ENCODE peak calls at places on chromosomes 6 and 20, in ten cellular contexts. R is AG04449, P is fibroblast of villous mesenchyme, C is heart right ventricle, S is tibial artery, M is adrenal gland, G is fibroblast of mammary gland, O is gastrocnemius medialis, F is activated B cell treated with CpG ODN at 0.5 μM for 24 hours, K is keratinocyte. N is an unnamed sample.

GRCh38 chr6:62516287-62517152 is 230.5 kb upstream of the KHDRBS2 start:
- DNase-seq in R (no peak), P (no peak), C (no peak), S (no peak), M (no peak), G (no peak), O (no peak), F (no peak), K (no peak), N (no peak)

GRCh38 chr6:68958327-68958726 is 323.2 kb downstream of the ADGRB3 start:
- DNase-seq in R (no peak), P (peak; percentile 2), C (no peak), S (no peak), M (no peak), G (peak; percentile 1), O (no peak), F (no peak), K (no peak), N (peak; percentile 7)

GRCh38 chr6:135647521-135647920 is 150.0 kb upstream of the AHI1 start:
- DNase-seq in R (no peak), P (no peak), C (no peak), S (no peak), M (no peak), G (no peak), O (no peak), F (no peak), K (no peak), N (no peak)

GRCh38 chr20:60007452-60007851 is 49.2 kb downstream of the CDH26 start:
- DNase-seq in R (no peak), P (no peak), C (no peak), S (no peak), M (peak; percentile 13), G (peak; percentile 6), O (no peak), F (no peak), K (no peak), N (no peak)

GRCh38 chr6:71043902-71044301 is 87.0 kb upstream of the B3GAT2 start:
- DNase-seq in R (no peak), P (no peak), C (no peak), S (no peak), M (peak; percentile 8), G (peak; percentile 17), O (no peak), F (no peak), K (no peak), N (no peak)

GRCh38 chr20:50292324-50293243 is 102.0 kb downstream of the CEBPB start:
- DNase-seq in R (no peak), P (peak; percentile 99), C (peak; percentile 90), S (peak; percentile 96), M (peak; percentile 99), G (peak; percentile 99), O (peak; percentile 92), F (no peak), K (no peak), N (peak; percentile 94)

GRCh38 chr6:5672581-5673011 is 334.1 kb downstream of the NRN1 start:
- DNase-seq in R (peak; percentile 62), P (peak; percentile 81), C (no peak), S (peak; percentile 50), M (peak; percentile 76), G (peak; percentile 93), O (peak; percentile 65), F (no peak), K (no peak), N (peak; percentile 74)

GRCh38 chr20:39214778-39215177 is 252.6 kb downstream of the DHX35 start:
- DNase-seq in R (no peak), P (no peak), C (no peak), S (no peak), M (no peak), G (no peak), O (no peak), F (no peak), K (no peak), N (no peak)

GRCh38 chr6:45663181-45664180 is 285.7 kb upstream of the SUPT3H start:
- DNase-seq in R (no peak), P (peak; percentile 51), C (peak; percentile 29), S (peak; percentile 47), M (peak; percentile 16), G (no peak), O (no peak), F (peak; percentile 45), K (no peak), N (no peak)

GRCh38 chr6:44247338-44248302 is 719 bp downstream of the HSP90AB1 start:
- DNase-seq in R (no peak), P (peak; percentile 68), C (peak; percentile 70), S (peak; percentile 80), M (peak; percentile 90), G (peak; percentile 49), O (peak; percentile 77), F (peak; percentile 75), K (no peak), N (peak; percentile 55)

GRCh38 chr20:24871429-24872213 is 77.4 kb upstream of the CST7 start:
- DNase-seq in R (no peak), P (no peak), C (no peak), S (no peak), M (no peak), G (no peak), O (no peak), F (no peak), K (no peak), N (no peak)

GRCh38 chr6:71496018-71496800 is 207.6 kb downstream of the OGFRL1 start:
- DNase-seq in R (no peak), P (peak; percentile 66), C (no peak), S (no peak), M (no peak), G (no peak), O (peak; percentile 17), F (no peak), K (no peak), N (no peak)

GRCh38 chr6:165770430-165771082 is 107.5 kb upstream of the PDE10A start:
- DNase-seq in R (no peak), P (no peak), C (no peak), S (no peak), M (no peak), G (no peak), O (no peak), F (no peak), K (no peak), N (no peak)
- TF ChIP-seq CTCF in R (no peak), P (no peak), C (no peak), S (no peak), M (no peak), G (no peak), O (no peak), F (no peak), K (no peak), N (no peak)

GRCh38 chr20:22684763-22685443 is 100.5 kb upstream of the FOXA2 start:
- DNase-seq in R (no peak), P (no peak), C (no peak), S (no peak), M (no peak), G (peak; percentile 6), O (no peak), F (no peak), K (no peak), N (peak; percentile 40)
- TF ChIP-seq CTCF in R (no peak), P (no peak), C (no peak), S (no peak), M (no peak), G (no peak), O (no peak), F (no peak), K (peak; percentile 37), N (peak; percentile 28)

DNA sequence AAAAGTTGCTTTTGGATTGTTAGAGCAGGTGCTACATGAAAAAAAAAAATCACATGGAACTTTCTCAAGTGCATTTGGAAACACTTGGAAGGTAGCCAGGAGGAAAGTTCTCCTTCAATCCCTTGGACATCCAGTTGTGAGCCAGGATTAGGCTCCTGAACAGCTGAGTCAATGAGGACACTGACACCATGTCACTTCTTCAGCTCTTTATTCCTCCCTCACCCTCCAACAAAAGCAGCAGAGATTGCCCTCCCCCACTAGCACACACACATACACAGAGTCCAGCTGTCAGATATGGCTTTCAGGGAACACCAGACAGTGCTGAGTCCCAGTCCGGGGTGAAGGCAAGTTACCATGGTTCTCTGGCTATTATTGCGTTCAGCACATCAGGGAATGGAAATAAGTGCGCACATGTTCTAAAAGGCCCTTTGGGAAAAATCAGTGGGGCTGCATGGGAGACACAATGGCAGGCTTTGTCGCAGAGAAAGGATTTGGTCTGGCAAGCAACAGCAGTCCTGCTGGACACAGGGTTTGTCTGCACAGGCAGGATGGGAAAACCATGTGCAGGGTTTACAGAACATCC is 124.7 kb upstream of the MARCKS start:
- DNase-seq in R (no peak), P (peak; percentile 58), C (peak; percentile 12), S (no peak), M (no peak), G (peak; percentile 46), O (peak; percentile 44), F (no peak), K (no peak), N (peak; percentile 39)
- TF ChIP-seq CTCF in R (no peak), P (no peak), C (no peak), S (no peak), M (no peak), G (no peak), O (no peak), F (no peak), K (no peak), N (no peak)

GRCh38 chr6:119323926-119324325 is 25.6 kb downstream of the MAN1A1 start:
- DNase-seq in R (no peak), P (peak; percentile 56), C (no peak), S (no peak), M (no peak), G (no peak), O (no peak), F (no peak), K (no peak), N (peak; percentile 8)

GRCh38 chr6:119324718-119325117 is 24.8 kb downstream of the MAN1A1 start:
- DNase-seq in R (no peak), P (no peak), C (no peak), S (no peak), M (no peak), G (no peak), O (no peak), F (no peak), K (no peak), N (no peak)

GRCh38 chr6:119327810-119328209 is 21.8 kb downstream of the MAN1A1 start:
- DNase-seq in R (no peak), P (no peak), C (no peak), S (no peak), M (peak; percentile 54), G (no peak), O (no peak), F (no peak), K (no peak), N (no peak)

GRCh38 chr6:119326291-119327005 is 23.1 kb downstream of the MAN1A1 start:
- DNase-seq in R (no peak), P (no peak), C (no peak), S (no peak), M (no peak), G (no peak), O (no peak), F (no peak), K (no peak), N (no peak)

DNA sequence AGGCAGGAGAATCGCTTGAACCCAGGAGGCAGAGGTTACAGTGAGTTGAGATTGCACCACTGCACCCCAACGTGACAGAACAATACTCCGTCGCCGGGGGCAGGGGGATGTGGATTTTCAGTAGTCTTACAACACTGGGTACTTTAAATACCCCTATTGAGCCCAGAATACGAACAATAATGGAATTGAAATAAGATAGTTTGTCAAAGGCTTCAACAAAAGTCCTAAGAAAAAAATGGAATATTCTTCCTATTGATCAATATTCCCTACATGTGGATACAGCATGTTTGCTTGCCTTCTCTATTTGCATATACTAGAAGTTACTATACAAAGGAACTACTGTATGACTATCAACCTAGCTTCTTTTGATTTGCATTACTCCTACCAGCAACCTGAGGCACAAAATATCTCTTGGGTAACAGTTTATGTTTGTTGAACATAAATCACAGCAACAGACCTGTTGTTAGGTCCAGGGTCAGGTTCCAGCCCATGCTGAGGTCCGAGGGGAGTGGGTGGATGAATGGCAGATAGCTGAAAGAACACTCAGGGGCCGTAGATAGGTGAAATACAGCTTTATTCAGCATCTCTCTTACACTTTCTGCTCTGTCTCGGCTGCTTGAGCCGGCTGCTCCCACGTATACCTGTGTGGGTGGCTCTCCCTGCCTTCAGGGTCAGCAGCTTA is 23.9 kb downstream of the MAN1A1 start:
- DNase-seq in R (no peak), P (no peak), C (no peak), S (no peak), M (no peak), G (no peak), O (no peak), F (no peak), K (no peak), N (no peak)
- TF ChIP-seq CTCF in R (no peak), P (no peak), C (no peak), S (no peak), M (no peak), G (no peak), O (no peak), F (no peak), K (no peak), N (no peak)